ENCODE peak calls at places on chromosomes 4 and X, in nine cellular contexts. J is GM23338, C is OCI-LY7, K is GM23248, E is PC-9, O is HCT116, P is Karpas-422, F is hepatocyte, S is PC-3. B is an unnamed sample. For H3K9me2, the result is how much of the 10 kb centered on the place peaks cover.

GRCh38 chrX:96693407-96693806 is 8.8 kb downstream of the DIAPH2 start:
- DNase-seq in J (no peak), C (no peak), K (no peak), E (no peak), O (no peak), P (no peak), F (no peak), S (no peak), B (no peak)

GRCh38 chr4:151541438-151542071 is 132.6 kb downstream of the FHIP1A start:
- DNase-seq in J (no peak), C (no peak), K (peak), E (no peak), O (peak), P (no peak), F (no peak), S (peak), B (peak)

GRCh38 chrX:45801554-45801953 is 600.9 kb upstream of the DIPK2B start:
- DNase-seq in J (peak), C (peak), K (peak), E (no peak), O (no peak), P (peak), F (peak), S (peak), B (peak)

GRCh38 chrX:38045697-38046096 is 39.3 kb downstream of the SYTL5 start:
- DNase-seq in J (no peak), C (no peak), K (no peak), E (no peak), O (no peak), P (no peak), F (peak), S (peak), B (no peak)

GRCh38 chr4:120753854-120754253 is 168.7 kb downstream of the PRDM5 start:
- DNase-seq in J (no peak), C (peak), K (no peak), E (no peak), O (no peak), P (no peak), F (peak), S (no peak), B (peak)

GRCh38 chrX:123720486-123720885 is 12.4 kb downstream of the THOC2 start:
- DNase-seq in J (no peak), C (no peak), K (no peak), E (no peak), O (no peak), P (no peak), F (no peak), S (peak), B (no peak)

GRCh38 chrX:19625612-19626011 is 110.3 kb upstream of the MAP3K15 start:
- DNase-seq in J (no peak), C (no peak), K (peak), E (peak), O (no peak), P (no peak), F (no peak), S (peak), B (no peak)

GRCh38 chr4:10063544-10064300 is 42.4 kb upstream of the SLC2A9 start:
- DNase-seq in J (peak), C (no peak), K (peak), E (peak), O (peak), P (no peak), F (peak), S (peak), B (no peak)

GRCh38 chr4:41144812-41145211 is 69.5 kb downstream of the APBB2 start:
- DNase-seq in J (no peak), C (no peak), K (peak), E (no peak), O (no peak), P (no peak), F (no peak), S (no peak), B (no peak)

GRCh38 chr4:3637326-3638016 is 105.2 kb upstream of the LRPAP1 start:
- DNase-seq in J (no peak), C (no peak), K (peak), E (no peak), O (no peak), P (no peak), F (no peak), S (no peak), B (no peak)

GRCh38 chr4:2811830-2812599 is 19.1 kb downstream of the SH3BP2 start:
- DNase-seq in J (peak), C (peak), K (peak), E (peak), O (peak), P (peak), F (no peak), S (no peak), B (peak)

DNA sequence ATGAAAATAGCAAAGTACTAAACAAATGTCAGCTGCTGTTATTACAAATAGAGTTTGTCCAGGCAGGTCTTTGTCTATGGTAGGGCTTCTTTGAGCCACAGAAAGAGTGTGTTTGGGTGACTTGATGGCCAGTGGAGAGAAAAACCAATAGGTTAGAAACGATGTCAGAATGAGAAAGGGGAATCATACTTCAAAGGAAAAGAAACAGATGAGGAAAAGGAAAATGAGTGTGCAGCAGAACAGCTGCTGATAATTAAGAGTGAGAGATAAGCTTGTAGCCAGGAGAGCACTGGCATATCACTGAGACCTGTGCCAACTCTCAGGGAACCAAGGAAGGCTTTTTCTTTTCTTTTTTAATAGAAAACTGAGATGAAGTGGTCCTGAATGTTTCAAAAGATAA is 257.2 kb downstream of the ARHGAP24 start:
- DNase-seq in J (no peak), C (no peak), K (no peak), E (no peak), O (no peak), P (no peak), F (no peak), S (no peak), B (peak)
- H3K9me2 ChIP-seq in J (under half), C (under half), K (under half), E (under half), O (under half), P (under half), F (under half), S (under half), B (under half)

GRCh38 chr4:174690665-174691064 is 138.4 kb downstream of the GLRA3 start:
- DNase-seq in J (no peak), C (no peak), K (no peak), E (no peak), O (no peak), P (no peak), F (no peak), S (no peak), B (no peak)
- H3K9me2 ChIP-seq in J (under half), C (under half), K (under half), E (under half), O (under half), P (under half), F (under half), S (under half), B (under half)

DNA sequence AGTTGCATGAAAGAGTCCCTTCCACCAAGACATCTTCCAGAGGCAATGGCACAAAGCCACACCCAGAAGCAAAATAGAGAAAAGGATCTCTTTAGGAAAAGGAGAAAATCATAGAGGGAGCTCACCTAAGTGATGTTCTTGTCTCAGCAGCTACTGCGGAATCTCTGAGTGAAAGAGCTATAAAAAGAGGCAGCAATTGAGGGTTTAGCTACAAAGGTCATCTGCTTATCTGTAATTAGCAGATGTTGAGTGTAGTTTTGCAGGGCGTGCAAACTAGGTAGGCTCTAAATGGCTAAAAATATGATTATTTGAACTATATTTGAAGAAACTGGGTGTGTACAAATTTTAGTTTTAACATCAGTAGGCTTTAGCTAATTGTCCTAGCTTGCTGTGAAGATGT is 276.0 kb downstream of the HS3ST1 start:
- DNase-seq in J (no peak), C (no peak), K (no peak), E (no peak), O (no peak), P (no peak), F (peak), S (no peak), B (no peak)
- H3K9me2 ChIP-seq in J (under half), C (under half), K (under half), E (under half), O (under half), P (under half), F (under half), S (under half), B (under half)

DNA sequence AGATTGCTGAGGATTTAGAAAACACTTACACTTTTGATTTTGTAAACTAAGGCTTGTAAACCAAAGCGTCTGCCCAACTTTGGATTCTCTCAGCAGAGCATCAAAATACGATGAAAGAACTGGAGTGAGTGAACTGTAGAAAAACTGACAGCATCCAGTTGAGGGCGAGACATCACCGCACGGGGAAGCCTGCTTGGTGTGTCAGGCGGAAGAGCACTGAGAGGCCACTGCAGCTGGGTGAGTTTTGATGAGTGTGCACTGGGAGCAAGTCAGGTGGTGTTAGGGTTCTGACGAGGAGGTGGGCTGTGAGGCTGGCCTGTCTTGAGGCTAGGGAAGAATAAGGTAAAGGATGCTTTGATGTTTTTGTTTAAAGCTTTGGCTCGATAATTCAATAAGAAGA is 46.8 kb upstream of the CLDN24 start:
- DNase-seq in J (no peak), C (no peak), K (no peak), E (no peak), O (no peak), P (no peak), F (no peak), S (no peak), B (no peak)
- H3K9me2 ChIP-seq in J (under half), C (under half), K (under half), E (under half), O (under half), P (under half), F (under half), S (under half), B (under half)

DNA sequence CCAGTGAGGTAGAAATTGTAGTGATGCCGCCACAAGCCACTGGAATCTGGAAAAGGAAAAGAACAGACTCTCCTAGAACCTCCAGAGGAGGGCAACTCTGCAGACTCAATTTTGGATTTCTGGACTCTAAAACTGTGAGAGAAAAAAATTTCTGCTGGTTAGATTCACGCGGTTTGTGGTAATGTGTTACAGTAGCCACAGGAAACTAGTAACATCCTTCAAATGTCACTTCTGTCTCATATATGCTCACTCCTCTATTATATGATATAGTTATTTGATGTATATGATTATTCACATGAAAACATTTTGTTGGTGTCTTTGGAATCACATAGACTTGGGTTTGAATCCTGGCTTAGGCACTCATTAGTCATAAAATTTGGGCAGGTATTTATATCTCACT is 18.8 kb downstream of the LDOC1 start:
- DNase-seq in J (no peak), C (no peak), K (no peak), E (no peak), O (no peak), P (no peak), F (no peak), S (no peak), B (no peak)
- H3K9me2 ChIP-seq in J (under half), C (under half), K (under half), E (under half), O (under half), P (under half), F (under half), S (under half), B (under half)

GRCh38 chr4:110612631-110613269 is 10.1 kb downstream of the PITX2 start:
- DNase-seq in J (peak), C (no peak), K (no peak), E (no peak), O (no peak), P (no peak), F (no peak), S (no peak), B (no peak)

GRCh38 chr4:110614981-110615365 is 7.9 kb downstream of the PITX2 start:
- DNase-seq in J (peak), C (no peak), K (no peak), E (no peak), O (no peak), P (no peak), F (no peak), S (no peak), B (no peak)

GRCh38 chr4:110611968-110612447 is 10.9 kb downstream of the PITX2 start:
- DNase-seq in J (peak), C (no peak), K (no peak), E (no peak), O (no peak), P (no peak), F (no peak), S (no peak), B (no peak)

GRCh38 chr4:110614173-110614948 is 8.5 kb downstream of the PITX2 start:
- DNase-seq in J (peak), C (no peak), K (no peak), E (no peak), O (no peak), P (no peak), F (no peak), S (no peak), B (no peak)

GRCh38 chr4:110613710-110614109 is 9.2 kb downstream of the PITX2 start:
- DNase-seq in J (no peak), C (no peak), K (no peak), E (no peak), O (no peak), P (no peak), F (no peak), S (no peak), B (no peak)
- H3K9me2 ChIP-seq in J (under half), C (under half), K (under half), E (under half), O (under half), P (under half), F (under half), S (under half), B (under half)

GRCh38 chr4:172648471-172648870 is 520.1 kb upstream of the GALNT7 start:
- DNase-seq in J (no peak), C (no peak), K (no peak), E (no peak), O (no peak), P (no peak), F (no peak), S (peak), B (no peak)
- H3K9me2 ChIP-seq in J (under half), C (under half), K (under half), E (under half), O (under half), P (under half), F (under half), S (under half), B (under half)

B was measured in SK-N-SH.